ENCODE peak calls at places on chromosomes 4 and X, in eight cellular contexts. S is cardiac muscle cell, Q is PC-3, Z is upper lobe of left lung, C is neural progenitor cell, O is MM.1S, R is IMR-90, H is lower lobe of right lung. G is an unnamed sample.
A peak's percentile ranks its signal among the peaks of the same experiment; 100 is the strongest.

GRCh38 chr4:71729856-71730255 is 54.0 kb downstream of the GC start:
- DNase-seq in C (no peak), R (no peak), H (no peak), Z (no peak), S (no peak), Q (no peak), O (no peak), G (no peak)

GRCh38 chr4:83331959-83332358 is 2.7 kb downstream of the HPSE start:
- DNase-seq in S (no peak), H (no peak), R (no peak), Z (no peak), Q (no peak), C (no peak), O (no peak), G (no peak)

GRCh38 chrX:140664939-140665338 is 44.6 kb upstream of the LINC00632 start:
- DNase-seq in Z (no peak), C (no peak), R (peak; percentile 18), O (peak; percentile 31), H (no peak), S (peak; percentile 41), Q (peak; percentile 35), G (no peak)

GRCh38 chr4:118969359-118969758 is 80.7 kb downstream of the SYNPO2 start:
- DNase-seq in Q (peak; percentile 71), O (no peak), S (peak; percentile 80), H (no peak), C (peak; percentile 44), Z (peak; percentile 44), R (peak; percentile 82), G (peak; percentile 90)

GRCh38 chr4:101948951-101949350 is 158.4 kb downstream of the BANK1 start:
- DNase-seq in Q (no peak), H (no peak), O (no peak), C (no peak), Z (no peak), S (no peak), R (peak; percentile 31), G (no peak)

GRCh38 chrX:120262781-120263719 is 12.4 kb downstream of the ZBTB33 start:
- DNase-seq in R (no peak), S (no peak), O (no peak), H (no peak), Q (no peak), C (no peak), Z (no peak), G (no peak)

GRCh38 chr4:186789671-186790070 is 66.0 kb upstream of the FAT1 start:
- DNase-seq in Q (no peak), C (no peak), Z (no peak), R (peak; percentile 86), H (no peak), S (no peak), O (no peak), G (no peak)

GRCh38 chr4:24472514-24473308 is 111.6 kb downstream of the DHX15 start:
- DNase-seq in R (peak; percentile 74), S (peak; percentile 87), Q (peak; percentile 65), Z (peak; percentile 75), C (peak; percentile 95), H (peak; percentile 79), O (peak; percentile 90), G (peak; percentile 95)

GRCh38 chrX:153598541-153599191 is at the start of gene CCNQ:
- DNase-seq in Z (no peak), C (peak; percentile 60), S (peak; percentile 32), O (peak; percentile 10), H (peak; percentile 53), R (peak; percentile 10), Q (peak; percentile 15), G (no peak)

GRCh38 chrX:45749375-45749774 is 548.7 kb upstream of the DIPK2B start:
- DNase-seq in O (no peak), Q (peak; percentile 60), Z (no peak), H (no peak), S (no peak), C (no peak), R (no peak), G (no peak)

GRCh38 chr4:156981262-156981661 is 9.7 kb upstream of the PDGFC start:
- DNase-seq in H (no peak), Q (no peak), R (no peak), Z (no peak), S (no peak), O (no peak), C (no peak), G (no peak)

GRCh38 chrX:134782796-134783195 is 124.5 kb upstream of the PLAC1 start:
- DNase-seq in S (peak; percentile 59), H (no peak), R (peak; percentile 59), C (peak; percentile 19), Z (no peak), O (no peak), Q (peak; percentile 72), G (no peak)

GRCh38 chr4:109027016-109027500 is 264.2 kb upstream of the ETNPPL start:
- DNase-seq in Z (no peak), S (peak; percentile 27), Q (no peak), H (no peak), R (no peak), O (no peak), C (no peak), G (no peak)

GRCh38 chr4:39320381-39321115 is 45.6 kb downstream of the RFC1 start:
- DNase-seq in C (no peak), Z (no peak), Q (peak; percentile 15), S (peak; percentile 25), O (no peak), H (no peak), R (peak; percentile 56), G (no peak)

GRCh38 chr4:70714061-70714468 is 7.7 kb upstream of the RUFY3 start:
- DNase-seq in H (no peak), S (peak; percentile 29), R (peak; percentile 25), Q (no peak), Z (peak; percentile 43), O (no peak), C (no peak), G (no peak)

GRCh38 chr4:125677665-125678307 is 363.0 kb downstream of the FAT4 start:
- DNase-seq in C (no peak), H (no peak), Z (no peak), O (no peak), Q (no peak), S (no peak), R (no peak), G (no peak)

GRCh38 chr4:47717173-47717572 is 120.7 kb downstream of the CORIN start:
- DNase-seq in O (no peak), R (no peak), S (no peak), C (peak; percentile 46), Z (no peak), H (no peak), Q (no peak), G (no peak)

GRCh38 chrX:97398030-97398551 is 514.4 kb downstream of the RPA4 start:
- DNase-seq in S (peak; percentile 43), Z (no peak), H (no peak), O (peak; percentile 76), R (peak; percentile 30), C (no peak), Q (peak; percentile 16), G (no peak)

GRCh38 chr4:81625422-81626417 is 154.0 kb upstream of the RASGEF1B start:
- DNase-seq in C (no peak), S (no peak), O (peak; percentile 42), R (no peak), Z (no peak), H (no peak), Q (no peak), G (no peak)

GRCh38 chr4:170700064-170700463 is 610.3 kb upstream of the AADAT start:
- DNase-seq in Z (no peak), Q (no peak), H (no peak), R (no peak), O (no peak), C (no peak), S (no peak), G (no peak)

GRCh38 chr4:170697845-170698244 is 608.1 kb upstream of the AADAT start:
- DNase-seq in Z (no peak), C (no peak), H (no peak), Q (no peak), R (no peak), S (no peak), O (peak; percentile 15), G (no peak)

GRCh38 chr4:170691168-170691567 is 601.4 kb upstream of the AADAT start:
- DNase-seq in Z (no peak), S (no peak), O (no peak), R (no peak), Q (no peak), H (no peak), C (no peak), G (no peak)

GRCh38 chr4:170698334-170698733 is 608.6 kb upstream of the AADAT start:
- DNase-seq in C (no peak), Q (no peak), R (no peak), S (no peak), Z (no peak), H (no peak), O (no peak), G (no peak)

GRCh38 chr4:170697045-170697444 is 607.3 kb upstream of the AADAT start:
- DNase-seq in H (no peak), Z (no peak), R (no peak), Q (no peak), S (no peak), O (no peak), C (no peak), G (no peak)
- H3K4me1 ChIP-seq in H (no peaks in the 10 kb centered on the region), Z (no peaks in the 10 kb centered on the region), R (no peaks in the 10 kb centered on the region), Q (no peaks in the 10 kb centered on the region), S (no peaks in the 10 kb centered on the region), O (peaks cover 22% of the 10 kb centered on the region), C (peaks cover 8% of the 10 kb centered on the region), G (no peaks in the 10 kb centered on the region)

GRCh38 chr4:184895012-184895795 is 69.4 kb upstream of the ACSL1 start:
- DNase-seq in Z (no peak), Q (peak; percentile 24), R (no peak), H (no peak), C (no peak), S (no peak), O (no peak), G (no peak)
- H3K4me1 ChIP-seq in Z (peaks cover 26% of the 10 kb centered on the region), Q (peaks cover 18% of the 10 kb centered on the region), R (no peaks in the 10 kb centered on the region), H (peaks cover 37% of the 10 kb centered on the region), C (no peaks in the 10 kb centered on the region), S (no peaks in the 10 kb centered on the region), O (no peaks in the 10 kb centered on the region), G (no peaks in the 10 kb centered on the region)

DNA sequence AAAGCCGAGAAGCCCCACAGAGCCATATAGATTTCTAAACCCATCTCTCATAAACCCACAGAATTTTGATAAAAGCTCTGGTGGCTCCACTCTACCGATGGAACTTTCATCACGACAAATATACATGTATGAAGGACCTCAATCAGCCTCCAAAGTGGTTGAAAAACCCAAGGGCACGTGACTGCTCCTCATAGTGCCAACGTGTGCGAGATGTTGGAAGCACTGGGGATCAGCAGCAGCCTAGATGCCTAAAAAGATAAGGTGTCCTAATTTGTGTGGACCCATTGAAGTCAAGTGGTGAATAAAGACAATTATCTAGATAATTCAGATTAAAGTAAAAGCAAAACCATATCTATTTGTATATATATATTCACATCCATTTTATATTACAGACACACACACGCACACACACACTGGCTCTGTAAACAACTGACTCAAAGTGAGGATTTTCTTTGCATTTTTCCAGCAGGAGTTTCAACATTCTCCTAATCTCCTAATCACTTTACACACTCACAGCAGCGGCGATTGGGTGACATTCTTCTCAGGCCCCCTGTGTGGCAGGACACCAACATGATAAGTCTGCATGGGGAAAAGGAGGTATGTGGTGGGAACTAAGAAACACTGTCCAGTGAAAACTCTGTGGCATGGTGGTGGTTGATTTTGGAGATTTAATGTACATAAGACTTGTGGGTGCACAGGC is 2.9 kb upstream of the PITX2 start:
- DNase-seq in O (no peak), C (peak; percentile 45), Z (no peak), H (no peak), R (no peak), Q (no peak), S (no peak), G (no peak)
- H3K4me1 ChIP-seq in O (no peaks in the 10 kb centered on the region), C (peaks cover 26% of the 10 kb centered on the region), Z (peaks cover 25% of the 10 kb centered on the region), H (peaks cover 26% of the 10 kb centered on the region), R (no peaks in the 10 kb centered on the region), Q (no peaks in the 10 kb centered on the region), S (peaks cover 11% of the 10 kb centered on the region), G (peaks cover 36% of the 10 kb centered on the region)

GRCh38 chr4:11805837-11806236 is 377.1 kb upstream of the HS3ST1 start:
- DNase-seq in Q (peak; percentile 37), C (peak; percentile 8), S (peak; percentile 88), H (no peak), O (peak; percentile 45), Z (no peak), R (peak; percentile 1), G (no peak)
- H3K4me1 ChIP-seq in Q (no peaks in the 10 kb centered on the region), C (no peaks in the 10 kb centered on the region), S (no peaks in the 10 kb centered on the region), H (no peaks in the 10 kb centered on the region), O (no peaks in the 10 kb centered on the region), Z (no peaks in the 10 kb centered on the region), R (no peaks in the 10 kb centered on the region), G (no peaks in the 10 kb centered on the region)

G was measured in sigmoid colon.